ENCODE peak calls at places on chromosomes 1 and 21, in four cellular contexts. K, Q, F and V are unnamed samples.

GRCh38 chr1:205495237-205495823 is 9.1 kb upstream of the CDK18 start:
- DNase-seq in K (no peak), Q (no peak), F (no peak), V (peak)

GRCh38 chr1:74684301-74684700 is 10.7 kb upstream of the ERICH3 start:
- DNase-seq in K (no peak), Q (no peak), F (no peak), V (no peak)

GRCh38 chr21:33685613-33686197 is 43.4 kb downstream of the ITSN1 start:
- DNase-seq in K (no peak), Q (no peak), F (no peak), V (no peak)

GRCh38 chr21:27475363-27475955 is 508.6 kb upstream of the ADAMTS5 start:
- DNase-seq in K (no peak), Q (no peak), F (no peak), V (no peak)

GRCh38 chr21:39136711-39137110 is 46.5 kb downstream of the PSMG1 start:
- DNase-seq in K (no peak), Q (no peak), F (no peak), V (no peak)

GRCh38 chr1:206489980-206490534 is 17.3 kb upstream of the RASSF5 start:
- DNase-seq in K (peak), Q (peak), F (peak), V (peak)

GRCh38 chr1:37989381-37989930 is 366 bp downstream of the SF3A3 start:
- DNase-seq in K (peak), Q (no peak), F (no peak), V (peak)

GRCh38 chr1:91513160-91513559 is 12.5 kb downstream of the CDC7 start:
- DNase-seq in K (no peak), Q (no peak), F (no peak), V (no peak)

GRCh38 chr1:168468042-168468809 is 75.6 kb downstream of the XCL2 start:
- DNase-seq in K (no peak), Q (no peak), F (no peak), V (peak)

GRCh38 chr1:229447809-229448252 is 13.9 kb upstream of the ACTA1 start:
- DNase-seq in K (no peak), Q (no peak), F (no peak), V (no peak)

GRCh38 chr1:4380564-4381168 is 273.7 kb upstream of the AJAP1 start:
- DNase-seq in K (no peak), Q (no peak), F (no peak), V (no peak)

GRCh38 chr1:42381424-42381673 is 757 bp downstream of the RIMKLA start:
- DNase-seq in K (no peak), Q (no peak), F (no peak), V (no peak)

GRCh38 chr1:207672525-207673130 is 27.7 kb downstream of the CR1L start:
- DNase-seq in K (peak), Q (peak), F (no peak), V (peak)

GRCh38 chr1:179228783-179229213 is 679 bp downstream of the ABL2 start:
- DNase-seq in K (peak), Q (no peak), F (peak), V (peak)

GRCh38 chr1:180431683-180432082 is 70.7 kb downstream of the ACBD6 start:
- DNase-seq in K (no peak), Q (no peak), F (no peak), V (no peak)

GRCh38 chr1:24925082-24925779 is 4.8 kb downstream of the RUNX3 start:
- DNase-seq in K (peak), Q (no peak), F (no peak), V (no peak)

GRCh38 chr1:28508435-28508754 is 2.6 kb downstream of the RCC1 start:
- DNase-seq in K (peak), Q (no peak), F (no peak), V (peak)

GRCh38 chr1:53378061-53378460 is 50.2 kb upstream of the LRP8 start:
- DNase-seq in K (no peak), Q (no peak), F (no peak), V (no peak)

GRCh38 chr1:11307837-11308236 is 34.8 kb downstream of the UBIAD1 start:
- DNase-seq in K (no peak), Q (no peak), F (no peak), V (no peak)

GRCh38 chr1:223788746-223789415 is 56.9 kb downstream of the TP53BP2 start:
- DNase-seq in K (no peak), Q (no peak), F (no peak), V (peak)

GRCh38 chr1:115492880-115493279 is 148.9 kb upstream of the VANGL1 start:
- DNase-seq in K (no peak), Q (no peak), F (no peak), V (no peak)

GRCh38 chr1:9825101-9826074 is 1.6 kb upstream of the CLSTN1 start:
- DNase-seq in K (peak), Q (peak), F (no peak), V (peak)

GRCh38 chr1:933603-933940 is 9.8 kb downstream of the SAMD11 start:
- DNase-seq in K (no peak), Q (no peak), F (no peak), V (no peak)

GRCh38 chr21:28257276-28257675 is 735.4 kb downstream of the LTN1 start:
- DNase-seq in K (no peak), Q (no peak), F (no peak), V (no peak)

GRCh38 chr1:222552882-222553281 is 5.0 kb upstream of the HHIPL2 start:
- DNase-seq in K (no peak), Q (no peak), F (no peak), V (no peak)

GRCh38 chr21:38386967-38387366 is 111.3 kb downstream of the ERG start:
- DNase-seq in K (peak), Q (peak), F (no peak), V (no peak)

GRCh38 chr21:42309753-42310213 is 5.4 kb downstream of the TFF3 start:
- DNase-seq in K (peak), Q (peak), F (peak), V (peak)

GRCh38 chr21:15514073-15514946 is 215.5 kb upstream of the USP25 start:
- DNase-seq in K (peak), Q (no peak), F (no peak), V (no peak)

GRCh38 chr1:179087665-179088064 is 5.8 kb downstream of the TOR3A start:
- DNase-seq in K (no peak), Q (no peak), F (no peak), V (no peak)

GRCh38 chr1:2411801-2412394 is 466 bp downstream of the PEX10 start:
- DNase-seq in K (no peak), Q (no peak), F (no peak), V (peak)

GRCh38 chr21:45817345-45817744 is 164.2 kb upstream of the COL6A1 start:
- DNase-seq in K (no peak), Q (no peak), F (no peak), V (no peak)

GRCh38 chr1:225597926-225598575 is 54.9 kb downstream of the ENAH start:
- DNase-seq in K (no peak), Q (peak), F (no peak), V (no peak)